ENCODE peak calls at places on chromosomes 4 and X, in eight cellular contexts. One of them, this sample, is unnamed.

GRCh38 chrX:45070116-45071007 is 130.3 kb downstream of the DIPK2B start:
- DNase-seq in HL-60: peak
- DNase-seq in uterus: no peak
- DNase-seq in CD8-positive, alpha-beta T cell: no peak
- DNase-seq in choroid plexus epithelial cell: peak
- DNase-seq in AG04449: no peak
- DNase-seq in MCF 10A: peak
- DNase-seq in fibroblast of mammary gland: peak
- DNase-seq in this sample: peak

GRCh38 chr4:152784490-152785195 is 4.9 kb downstream of the ARFIP1 start:
- DNase-seq in HL-60: no peak
- DNase-seq in uterus: no peak
- DNase-seq in CD8-positive, alpha-beta T cell: no peak
- DNase-seq in choroid plexus epithelial cell: peak
- DNase-seq in AG04449: no peak
- DNase-seq in MCF 10A: peak
- DNase-seq in fibroblast of mammary gland: peak
- DNase-seq in this sample: no peak

GRCh38 chr4:101556845-101557244 is 209.5 kb upstream of the PPP3CA start:
- DNase-seq in HL-60: peak
- DNase-seq in uterus: no peak
- DNase-seq in CD8-positive, alpha-beta T cell: no peak
- DNase-seq in choroid plexus epithelial cell: no peak
- DNase-seq in AG04449: no peak
- DNase-seq in MCF 10A: no peak
- DNase-seq in fibroblast of mammary gland: no peak
- DNase-seq in this sample: no peak

GRCh38 chrX:53089224-53089842 is 4.6 kb upstream of the KANTR start:
- DNase-seq in HL-60: peak
- DNase-seq in uterus: peak
- DNase-seq in CD8-positive, alpha-beta T cell: no peak
- DNase-seq in choroid plexus epithelial cell: peak
- DNase-seq in AG04449: no peak
- DNase-seq in MCF 10A: peak
- DNase-seq in fibroblast of mammary gland: peak
- DNase-seq in this sample: no peak

GRCh38 chrX:53441531-53442321 is 7.6 kb upstream of the HSD17B10 start:
- DNase-seq in HL-60: peak
- DNase-seq in uterus: peak
- DNase-seq in CD8-positive, alpha-beta T cell: peak
- DNase-seq in choroid plexus epithelial cell: peak
- DNase-seq in AG04449: no peak
- DNase-seq in MCF 10A: peak
- DNase-seq in fibroblast of mammary gland: peak
- DNase-seq in this sample: peak

GRCh38 chrX:155127465-155127864 is 56.2 kb downstream of the BRCC3 start:
- DNase-seq in HL-60: no peak
- DNase-seq in uterus: no peak
- DNase-seq in CD8-positive, alpha-beta T cell: no peak
- DNase-seq in choroid plexus epithelial cell: no peak
- DNase-seq in AG04449: no peak
- DNase-seq in MCF 10A: no peak
- DNase-seq in fibroblast of mammary gland: no peak
- DNase-seq in this sample: no peak

GRCh38 chr4:137739391-137739790 is 207.1 kb upstream of the PCDH18 start:
- DNase-seq in HL-60: no peak
- DNase-seq in uterus: no peak
- DNase-seq in CD8-positive, alpha-beta T cell: no peak
- DNase-seq in choroid plexus epithelial cell: peak
- DNase-seq in AG04449: no peak
- DNase-seq in MCF 10A: no peak
- DNase-seq in fibroblast of mammary gland: no peak
- DNase-seq in this sample: no peak

GRCh38 chrX:39716401-39716800 is 381.4 kb downstream of the BCOR start:
- DNase-seq in HL-60: no peak
- DNase-seq in uterus: no peak
- DNase-seq in CD8-positive, alpha-beta T cell: no peak
- DNase-seq in choroid plexus epithelial cell: no peak
- DNase-seq in AG04449: no peak
- DNase-seq in MCF 10A: no peak
- DNase-seq in fibroblast of mammary gland: no peak
- DNase-seq in this sample: no peak

GRCh38 chr4:8128096-8128856 is 30.3 kb downstream of the ABLIM2 start:
- DNase-seq in HL-60: no peak
- DNase-seq in uterus: no peak
- DNase-seq in CD8-positive, alpha-beta T cell: no peak
- DNase-seq in choroid plexus epithelial cell: peak
- DNase-seq in AG04449: no peak
- DNase-seq in MCF 10A: no peak
- DNase-seq in fibroblast of mammary gland: no peak
- DNase-seq in this sample: no peak

GRCh38 chrX:150543230-150544155 is 24.9 kb upstream of the MTM1 start:
- DNase-seq in HL-60: no peak
- DNase-seq in uterus: no peak
- DNase-seq in CD8-positive, alpha-beta T cell: no peak
- DNase-seq in choroid plexus epithelial cell: no peak
- DNase-seq in AG04449: no peak
- DNase-seq in MCF 10A: no peak
- DNase-seq in fibroblast of mammary gland: no peak
- DNase-seq in this sample: no peak

GRCh38 chrX:27890611-27891010 is 82.8 kb downstream of the MAGEB10 start:
- DNase-seq in HL-60: no peak
- DNase-seq in uterus: no peak
- DNase-seq in CD8-positive, alpha-beta T cell: no peak
- DNase-seq in choroid plexus epithelial cell: peak
- DNase-seq in AG04449: no peak
- DNase-seq in MCF 10A: peak
- DNase-seq in fibroblast of mammary gland: peak
- DNase-seq in this sample: no peak

GRCh38 chrX:2703991-2704369 is 12.9 kb downstream of the CD99 start:
- DNase-seq in HL-60: no peak
- DNase-seq in uterus: no peak
- DNase-seq in CD8-positive, alpha-beta T cell: no peak
- DNase-seq in choroid plexus epithelial cell: peak
- DNase-seq in AG04449: no peak
- DNase-seq in MCF 10A: peak
- DNase-seq in fibroblast of mammary gland: peak
- DNase-seq in this sample: no peak

GRCh38 chrX:107168712-107169111 is 37.5 kb downstream of the NUP62CL start:
- DNase-seq in HL-60: no peak
- DNase-seq in uterus: no peak
- DNase-seq in CD8-positive, alpha-beta T cell: no peak
- DNase-seq in choroid plexus epithelial cell: no peak
- DNase-seq in AG04449: no peak
- DNase-seq in MCF 10A: no peak
- DNase-seq in fibroblast of mammary gland: no peak
- DNase-seq in this sample: no peak

GRCh38 chrX:133648594-133648993 is 233.3 kb upstream of the GPC4 start:
- DNase-seq in HL-60: no peak
- DNase-seq in uterus: no peak
- DNase-seq in CD8-positive, alpha-beta T cell: no peak
- DNase-seq in choroid plexus epithelial cell: no peak
- DNase-seq in AG04449: no peak
- DNase-seq in MCF 10A: no peak
- DNase-seq in fibroblast of mammary gland: no peak
- DNase-seq in this sample: no peak

GRCh38 chr4:616911-617643 is 8.3 kb upstream of the PDE6B start:
- DNase-seq in HL-60: no peak
- DNase-seq in uterus: no peak
- DNase-seq in CD8-positive, alpha-beta T cell: no peak
- DNase-seq in choroid plexus epithelial cell: no peak
- DNase-seq in AG04449: no peak
- DNase-seq in MCF 10A: no peak
- DNase-seq in fibroblast of mammary gland: no peak
- DNase-seq in this sample: no peak

GRCh38 chr4:6349896-6350295 is 80.2 kb downstream of the WFS1 start:
- DNase-seq in HL-60: no peak
- DNase-seq in uterus: no peak
- DNase-seq in CD8-positive, alpha-beta T cell: no peak
- DNase-seq in choroid plexus epithelial cell: no peak
- DNase-seq in AG04449: no peak
- DNase-seq in MCF 10A: no peak
- DNase-seq in fibroblast of mammary gland: peak
- DNase-seq in this sample: no peak

GRCh38 chrX:150813922-150814321 is 84.5 kb downstream of the CD99L2 start:
- DNase-seq in HL-60: no peak
- DNase-seq in uterus: no peak
- DNase-seq in CD8-positive, alpha-beta T cell: no peak
- DNase-seq in choroid plexus epithelial cell: peak
- DNase-seq in AG04449: no peak
- DNase-seq in MCF 10A: no peak
- DNase-seq in fibroblast of mammary gland: peak
- DNase-seq in this sample: no peak

GRCh38 chrX:74535633-74536141 is 78.7 kb downstream of the RLIM start:
- DNase-seq in HL-60: no peak
- DNase-seq in uterus: peak
- DNase-seq in CD8-positive, alpha-beta T cell: no peak
- DNase-seq in choroid plexus epithelial cell: peak
- DNase-seq in AG04449: no peak
- DNase-seq in MCF 10A: peak
- DNase-seq in fibroblast of mammary gland: peak
- DNase-seq in this sample: no peak

GRCh38 chrX:74534569-74535038 is 79.8 kb downstream of the RLIM start:
- DNase-seq in HL-60: no peak
- DNase-seq in uterus: no peak
- DNase-seq in CD8-positive, alpha-beta T cell: no peak
- DNase-seq in choroid plexus epithelial cell: peak
- DNase-seq in AG04449: no peak
- DNase-seq in MCF 10A: peak
- DNase-seq in fibroblast of mammary gland: peak
- DNase-seq in this sample: no peak

GRCh38 chrX:74536142-74537010 is 78.0 kb downstream of the RLIM start:
- DNase-seq in HL-60: no peak
- DNase-seq in uterus: peak
- DNase-seq in CD8-positive, alpha-beta T cell: no peak
- DNase-seq in choroid plexus epithelial cell: peak
- DNase-seq in AG04449: no peak
- DNase-seq in MCF 10A: peak
- DNase-seq in fibroblast of mammary gland: peak
- DNase-seq in this sample: peak

GRCh38 chrX:74535211-74535621 is 79.2 kb downstream of the RLIM start:
- DNase-seq in HL-60: peak
- DNase-seq in uterus: peak
- DNase-seq in CD8-positive, alpha-beta T cell: no peak
- DNase-seq in choroid plexus epithelial cell: peak
- DNase-seq in AG04449: no peak
- DNase-seq in MCF 10A: peak
- DNase-seq in fibroblast of mammary gland: peak
- DNase-seq in this sample: peak

DNA sequence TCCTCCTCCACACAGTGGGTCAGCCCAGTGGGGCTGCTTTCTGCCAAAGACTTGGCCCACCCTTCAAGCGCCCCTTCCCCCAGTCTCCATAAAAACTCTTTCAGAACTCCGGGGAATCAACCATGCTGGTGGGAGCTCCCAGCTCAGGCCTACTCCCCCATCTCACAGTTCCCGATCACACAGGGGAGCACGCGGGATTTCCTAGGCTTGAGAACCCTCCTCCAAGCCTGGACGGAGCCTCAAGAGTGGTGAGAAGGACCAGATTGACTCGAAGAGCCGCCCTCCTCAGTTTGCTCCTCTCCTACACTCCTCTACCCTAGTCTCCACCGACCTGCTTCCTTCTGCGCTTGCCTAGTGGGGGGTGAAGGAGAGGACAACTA is 77.4 kb downstream of the RLIM start:
- DNase-seq in HL-60: no peak
- DNase-seq in uterus: peak
- DNase-seq in CD8-positive, alpha-beta T cell: no peak
- DNase-seq in choroid plexus epithelial cell: peak
- DNase-seq in AG04449: no peak
- DNase-seq in MCF 10A: no peak
- DNase-seq in fibroblast of mammary gland: peak
- DNase-seq in this sample: no peak
- TF ChIP-seq CTCF in HL-60: no peak
- TF ChIP-seq CTCF in uterus: no peak
- TF ChIP-seq CTCF in CD8-positive, alpha-beta T cell: no peak
- TF ChIP-seq CTCF in choroid plexus epithelial cell: no peak
- TF ChIP-seq CTCF in AG04449: no peak
- TF ChIP-seq CTCF in MCF 10A: no peak
- TF ChIP-seq CTCF in fibroblast of mammary gland: no peak
- TF ChIP-seq CTCF in this sample: no peak

DNA sequence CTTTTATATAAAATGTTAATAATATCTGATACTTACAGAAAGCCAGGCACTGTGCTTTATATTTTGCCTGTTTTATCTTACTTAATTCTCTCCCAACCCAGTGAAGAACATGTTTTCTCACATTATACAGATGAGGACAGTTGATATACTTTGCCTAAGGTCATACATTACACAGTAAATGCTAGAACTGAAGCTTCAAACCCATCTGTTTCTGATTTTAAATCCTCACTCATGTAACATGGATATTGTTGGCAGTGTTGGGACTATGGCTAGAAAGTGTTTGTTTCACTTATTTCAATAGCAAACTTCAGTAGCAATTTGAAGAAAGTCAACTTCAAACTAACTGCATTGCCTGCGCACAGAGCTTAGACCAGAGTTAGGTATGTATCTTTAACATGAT is 57.4 kb downstream of the RAPGEF2 start:
- DNase-seq in HL-60: no peak
- DNase-seq in uterus: no peak
- DNase-seq in CD8-positive, alpha-beta T cell: no peak
- DNase-seq in choroid plexus epithelial cell: no peak
- DNase-seq in AG04449: no peak
- DNase-seq in MCF 10A: no peak
- DNase-seq in fibroblast of mammary gland: peak
- DNase-seq in this sample: peak
- TF ChIP-seq CTCF in HL-60: no peak
- TF ChIP-seq CTCF in uterus: no peak
- TF ChIP-seq CTCF in CD8-positive, alpha-beta T cell: no peak
- TF ChIP-seq CTCF in choroid plexus epithelial cell: no peak
- TF ChIP-seq CTCF in AG04449: no peak
- TF ChIP-seq CTCF in MCF 10A: no peak
- TF ChIP-seq CTCF in fibroblast of mammary gland: no peak
- TF ChIP-seq CTCF in this sample: no peak

GRCh38 chrX:109635151-109635550 is 10.2 kb upstream of the KCNE5 start:
- DNase-seq in HL-60: peak
- DNase-seq in uterus: no peak
- DNase-seq in CD8-positive, alpha-beta T cell: no peak
- DNase-seq in choroid plexus epithelial cell: peak
- DNase-seq in AG04449: no peak
- DNase-seq in MCF 10A: peak
- DNase-seq in fibroblast of mammary gland: peak
- DNase-seq in this sample: no peak
- TF ChIP-seq CTCF in HL-60: peak
- TF ChIP-seq CTCF in uterus: no peak
- TF ChIP-seq CTCF in CD8-positive, alpha-beta T cell: no peak
- TF ChIP-seq CTCF in choroid plexus epithelial cell: peak
- TF ChIP-seq CTCF in AG04449: peak
- TF ChIP-seq CTCF in MCF 10A: no peak
- TF ChIP-seq CTCF in fibroblast of mammary gland: peak
- TF ChIP-seq CTCF in this sample: peak

DNA sequence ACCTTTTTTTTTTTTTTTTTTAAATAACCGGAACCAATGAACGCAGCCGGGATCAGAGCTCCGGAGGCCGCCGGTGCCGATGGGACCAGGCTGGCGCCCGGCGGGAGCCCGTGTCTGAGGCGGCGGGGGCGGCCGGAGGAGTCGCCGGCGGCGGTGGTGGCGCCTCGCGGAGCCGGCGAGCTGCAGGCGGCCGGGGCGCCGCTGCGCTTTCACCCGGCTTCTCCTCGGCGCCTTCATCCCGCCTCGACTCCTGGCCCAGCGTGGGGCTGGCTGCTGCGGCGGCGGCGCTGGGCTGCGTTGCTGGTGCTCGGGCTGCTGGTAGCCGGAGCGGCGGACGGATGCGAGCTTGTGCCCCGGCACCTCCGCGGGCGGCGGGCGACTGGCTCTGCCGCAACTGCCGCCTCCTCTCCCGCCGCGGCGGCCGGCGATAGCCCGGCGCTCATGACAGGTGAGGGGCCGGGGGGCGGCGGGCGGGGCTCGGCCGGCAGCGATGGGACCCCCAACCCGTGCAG is 337 bp downstream of the STIM2 start:
- DNase-seq in HL-60: peak
- DNase-seq in uterus: peak
- DNase-seq in CD8-positive, alpha-beta T cell: peak
- DNase-seq in choroid plexus epithelial cell: peak
- DNase-seq in AG04449: no peak
- DNase-seq in MCF 10A: peak
- DNase-seq in fibroblast of mammary gland: peak
- DNase-seq in this sample: no peak
- TF ChIP-seq CTCF in HL-60: no peak
- TF ChIP-seq CTCF in uterus: no peak
- TF ChIP-seq CTCF in CD8-positive, alpha-beta T cell: no peak
- TF ChIP-seq CTCF in choroid plexus epithelial cell: no peak
- TF ChIP-seq CTCF in AG04449: no peak
- TF ChIP-seq CTCF in MCF 10A: no peak
- TF ChIP-seq CTCF in fibroblast of mammary gland: no peak
- TF ChIP-seq CTCF in this sample: no peak

This sample was measured in AG09319.